ENCODE peak calls at places on chromosomes 1 and 21, in six cellular contexts. R is A549, B is K562, E is endothelial cell of umbilical vein, L is GM12878, K is HepG2. C is an unnamed sample.

GRCh38 chr1:224080082-224080774 is 33.7 kb upstream of the FBXO28 start:
- DNase-seq in R (no peak), B (no peak), E (peak; percentile 38), L (no peak), K (no peak), C (no peak)

GRCh38 chr1:48936436-48936835 is 159.7 kb upstream of the BEND5 start:
- DNase-seq in R (no peak), B (no peak), E (no peak), L (no peak), K (no peak), C (no peak)

GRCh38 chr1:116847688-116848531 is 61.8 kb upstream of the PTGFRN start:
- DNase-seq in R (no peak), B (no peak), E (peak; percentile 78), L (no peak), K (no peak), C (no peak)

GRCh38 chr1:172135923-172136610 is 284.4 kb upstream of the C1orf105 start:
- DNase-seq in R (no peak), B (no peak), E (peak; percentile 44), L (no peak), K (no peak), C (no peak)

GRCh38 chr1:17957588-17958267 is 149.9 kb upstream of the IGSF21 start:
- DNase-seq in R (no peak), B (no peak), E (no peak), L (no peak), K (no peak), C (peak; percentile 4)

GRCh38 chr21:36835383-36835795 is 131.1 kb downstream of the HLCS start:
- DNase-seq in R (no peak), B (no peak), E (no peak), L (no peak), K (no peak), C (no peak)

GRCh38 chr1:171858701-171859100 is 17.4 kb downstream of the DNM3 start:
- DNase-seq in R (no peak), B (no peak), E (no peak), L (no peak), K (no peak), C (no peak)

GRCh38 chr1:235266967-235267366 is 61.0 kb downstream of the ARID4B start:
- DNase-seq in R (no peak), B (no peak), E (no peak), L (no peak), K (no peak), C (no peak)

GRCh38 chr1:241702436-241702835 is 50.4 kb downstream of the WDR64 start:
- DNase-seq in R (no peak), B (no peak), E (no peak), L (no peak), K (no peak), C (no peak)

GRCh38 chr1:84940481-84940880 is 47.5 kb upstream of the LPAR3 start:
- DNase-seq in R (no peak), B (no peak), E (peak; percentile 21), L (no peak), K (no peak), C (no peak)

GRCh38 chr1:84939151-84939550 is 46.1 kb upstream of the LPAR3 start:
- DNase-seq in R (no peak), B (no peak), E (no peak), L (no peak), K (no peak), C (no peak)

GRCh38 chr1:84939761-84940160 is 46.8 kb upstream of the LPAR3 start:
- DNase-seq in R (no peak), B (no peak), E (no peak), L (no peak), K (no peak), C (no peak)

GRCh38 chr1:84932991-84933611 is 40.1 kb upstream of the LPAR3 start:
- DNase-seq in R (no peak), B (no peak), E (no peak), L (no peak), K (no peak), C (no peak)

DNA sequence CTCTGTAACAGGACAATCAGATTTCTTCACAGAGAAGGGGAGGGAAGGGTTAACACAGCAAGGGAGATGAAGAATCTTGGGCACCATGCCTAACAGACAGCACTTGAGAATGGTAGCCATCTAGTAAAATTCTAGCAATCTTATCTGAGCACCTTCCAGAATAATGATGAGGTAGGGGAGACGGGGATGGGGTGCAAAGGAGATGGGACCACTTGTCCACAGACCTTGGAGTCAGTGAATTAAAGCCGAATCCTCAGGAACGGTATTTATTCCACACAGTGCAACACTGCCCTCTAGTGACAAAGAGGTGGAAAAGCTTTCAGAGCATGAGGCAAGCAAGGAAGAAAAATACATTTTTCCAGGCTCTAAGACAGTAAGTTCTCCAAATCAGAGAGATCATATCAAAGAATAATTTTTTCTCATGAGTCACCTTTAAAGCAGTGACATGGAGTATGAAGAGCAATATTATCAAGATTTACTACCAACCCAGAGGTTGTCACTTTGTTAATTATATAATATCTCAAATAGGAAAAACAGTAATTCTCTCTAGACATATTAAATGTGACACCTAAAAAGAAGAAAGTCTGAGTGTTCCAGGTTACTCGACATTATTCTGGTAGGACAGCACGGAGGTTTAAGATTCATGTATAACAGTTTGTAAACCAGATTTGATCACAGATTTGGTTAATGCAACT is 43.3 kb upstream of the LPAR3 start:
- DNase-seq in R (peak; percentile 47), B (peak; percentile 60), E (peak; percentile 57), L (no peak), K (peak; percentile 55), C (peak; percentile 73)
- TF ChIP-seq MYC in R (no peak), B (no peak), E (no peak), L (no peak), K (no peak), C (peak; percentile 51)

DNA sequence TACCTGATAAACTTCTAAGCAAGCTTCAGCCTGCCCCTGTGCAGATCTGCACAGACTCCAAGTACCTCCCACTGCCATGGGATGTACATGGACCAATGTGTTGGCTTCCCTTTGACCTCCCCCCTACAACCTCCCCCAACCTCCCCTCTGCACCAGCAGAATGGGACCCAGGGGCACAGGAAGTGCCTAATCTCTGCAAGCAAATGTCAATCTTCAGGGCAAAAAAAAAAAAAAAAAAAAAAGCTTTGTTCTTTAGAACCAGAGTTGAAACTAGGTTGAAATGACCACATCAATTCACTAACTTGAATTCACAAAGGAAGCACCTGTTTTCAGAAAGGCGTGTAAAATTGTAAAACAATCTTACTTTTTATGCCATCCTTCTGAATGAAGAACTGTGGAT is 53.9 kb upstream of the TIAM1 start:
- DNase-seq in R (no peak), B (no peak), E (no peak), L (no peak), K (no peak), C (no peak)
- H3K4me3 ChIP-seq in R (no peak overlapping the region), B (no peak overlapping the region), E (no peak overlapping the region), L (no peak overlapping the region), K (no peak overlapping the region), C (no peak overlapping the region)

GRCh38 chr21:43325968-43326367 is 101.0 kb downstream of the SIK1 start:
- DNase-seq in R (no peak), B (no peak), E (no peak), L (no peak), K (no peak), C (peak; percentile 27)
- TF ChIP-seq MYC in R (no peak), B (no peak), E (no peak), L (no peak), K (no peak), C (no peak)

DNA sequence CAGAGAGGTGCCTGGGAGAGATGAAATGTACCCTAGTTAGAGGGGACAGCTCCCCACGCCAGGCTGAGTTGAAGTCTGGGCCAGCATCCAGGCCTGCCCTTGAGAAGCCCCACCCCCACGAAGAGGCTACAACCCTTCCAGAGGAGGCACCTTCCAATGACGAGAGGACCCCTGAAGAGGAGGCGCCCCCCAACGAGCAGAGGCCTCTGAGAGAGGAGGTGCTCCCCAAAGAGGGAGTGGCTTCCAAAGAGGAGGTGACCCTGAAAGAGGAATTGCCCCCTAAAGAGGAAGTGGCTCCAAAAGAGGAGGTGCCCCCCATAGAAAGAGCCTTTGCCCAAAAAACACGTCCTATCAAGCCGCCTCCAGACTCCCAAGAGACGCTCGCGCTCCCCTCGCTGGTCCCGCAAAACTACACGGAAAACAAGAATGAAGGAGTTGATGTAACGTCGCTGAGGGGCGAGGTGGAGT is 3.1 kb downstream of the EVA1B start:
- DNase-seq in R (no peak), B (peak; percentile 42), E (no peak), L (no peak), K (no peak), C (peak; percentile 41)
- H3K4me3 ChIP-seq in R (no peak overlapping the region), B (peak overlapping the region; percentile 46), E (no peak overlapping the region), L (no peak overlapping the region), K (no peak overlapping the region), C (no peak overlapping the region)

GRCh38 chr1:207691006-207691405 is 46.1 kb downstream of the CR1L start:
- DNase-seq in R (no peak), B (no peak), E (no peak), L (no peak), K (no peak), C (no peak)
- TF ChIP-seq MYC in R (no peak), B (no peak), E (no peak), L (no peak), K (no peak), C (no peak)

DNA sequence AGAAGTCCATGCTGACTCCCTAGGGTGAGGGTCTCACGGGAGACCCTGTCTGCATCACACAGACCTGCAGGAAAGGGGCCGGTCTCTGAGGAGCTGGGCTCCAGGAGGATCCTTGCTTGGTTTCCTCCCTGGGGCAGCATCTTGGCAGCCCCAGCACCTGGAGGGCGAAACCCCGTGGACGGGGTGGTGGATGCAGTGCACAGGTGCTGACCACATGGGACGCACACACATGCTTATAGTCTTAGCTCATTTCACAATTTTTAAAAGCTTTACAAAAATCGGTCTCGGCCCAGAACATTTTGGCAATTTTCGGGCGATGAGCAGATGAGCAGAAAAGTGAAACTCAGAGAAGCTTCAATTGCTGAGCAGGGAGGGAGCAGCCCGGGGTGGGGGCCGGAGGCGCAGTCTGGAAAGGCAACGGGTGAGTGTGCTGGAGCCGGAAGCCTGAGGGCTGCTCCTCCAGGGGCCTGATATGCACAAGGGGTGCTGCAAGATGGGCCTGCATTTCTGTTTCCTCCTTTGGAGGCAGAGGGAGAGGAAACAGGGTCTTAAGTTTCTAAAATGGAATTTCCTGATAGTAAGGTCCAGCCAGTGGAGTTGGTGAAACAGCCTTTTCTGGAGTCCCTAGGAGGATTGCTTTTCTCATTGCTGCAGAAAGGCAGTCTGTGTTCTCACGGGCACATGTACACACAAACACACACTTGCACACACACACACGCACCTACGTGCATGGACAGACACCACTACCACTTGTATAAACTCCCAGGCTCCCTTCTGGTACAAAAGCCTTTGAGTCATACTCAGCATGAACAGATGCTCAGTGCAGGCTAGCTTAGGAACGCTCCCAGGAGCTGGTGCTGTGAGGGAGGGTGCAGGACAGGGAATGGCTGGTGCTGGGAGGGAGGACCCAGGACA is 60.7 kb downstream of the SCCPDH start:
- DNase-seq in R (no peak), B (no peak), E (peak; percentile 77), L (no peak), K (no peak), C (peak; percentile 94)
- H3K4me3 ChIP-seq in R (no peak overlapping the region), B (no peak overlapping the region), E (no peak overlapping the region), L (no peak overlapping the region), K (no peak overlapping the region), C (peak overlapping the region; percentile 25)